ENCODE peak calls at places on chromosomes 7 and 10, in four cellular contexts. E is IMR-90; L is gastroesophageal sphincter; N is activated CD8-positive, alpha-beta T cell treated with anti-CD3 and anti-CD28 coated beads, Interleukin-2, amount 10 ng/mL, durations not matched to agents 7 days and 5 days. K is an unnamed sample.

GRCh38 chr7:157239571-157240270 is 97.1 kb upstream of the DNAJB6 start:
- ATAC-seq in E (no peak), N (no peak), L (no peak), K (no peak)

GRCh38 chr7:98399903-98400537 is 870 bp downstream of the BAIAP2L1 start:
- ATAC-seq in L (no peak), E (no peak), N (peak; percentile 2), K (peak; percentile 11)

GRCh38 chr7:43454936-43455518 is 127.9 kb upstream of the STK17A start:
- ATAC-seq in E (peak; percentile 63), N (peak; percentile 67), L (no peak), K (peak; percentile 76)

GRCh38 chr7:54811016-54811924 is 52.3 kb upstream of the SEC61G start:
- ATAC-seq in E (peak; percentile 77), L (no peak), N (no peak), K (peak; percentile 94)

GRCh38 chr10:91103384-91104184 is 116.9 kb upstream of the PCGF5 start:
- ATAC-seq in L (no peak), E (no peak), N (no peak), K (peak; percentile 50)

GRCh38 chr10:118028619-118029018 is 18.1 kb downstream of the RAB11FIP2 start:
- ATAC-seq in N (no peak), E (no peak), L (no peak), K (no peak)

GRCh38 chr7:2084781-2085505 is 147.8 kb downstream of the MAD1L1 start:
- ATAC-seq in E (no peak), L (no peak), N (peak; percentile 43), K (no peak)

GRCh38 chr10:4352566-4352961 is 473.4 kb upstream of the AKR1E2 start:
- ATAC-seq in N (no peak), E (no peak), L (peak; percentile 74), K (peak; percentile 7)

GRCh38 chr10:77605466-77605865 is 32.1 kb downstream of the KCNMA1 start:
- ATAC-seq in L (no peak), E (peak; percentile 27), N (no peak), K (peak; percentile 72)

GRCh38 chr7:130993671-130994365 is 259.8 kb upstream of the KLF14 start:
- ATAC-seq in L (no peak), E (no peak), N (no peak), K (no peak)

GRCh38 chr10:71127019-71127534 is 85.3 kb upstream of the UNC5B start:
- ATAC-seq in L (no peak), N (no peak), E (no peak), K (no peak)

GRCh38 chr7:138014686-138015085 is 12.8 kb upstream of the CREB3L2 start:
- ATAC-seq in L (no peak), N (no peak), E (no peak), K (no peak)

GRCh38 chr10:44030132-44030531 is 354.8 kb downstream of the CXCL12 start:
- ATAC-seq in L (no peak), E (no peak), N (peak; percentile 61), K (no peak)

GRCh38 chr7:93592588-93593266 is 18.2 kb upstream of the CALCR start:
- ATAC-seq in N (no peak), E (no peak), L (no peak), K (no peak)

GRCh38 chr10:16907720-16908119 is 90.5 kb upstream of the RSU1 start:
- ATAC-seq in E (no peak), L (no peak), N (peak; percentile 28), K (no peak)

GRCh38 chr7:25117226-25118047 is 7.6 kb downstream of the CYCS start:
- ATAC-seq in E (no peak), L (no peak), N (peak; percentile 9), K (no peak)

GRCh38 chr7:149475121-149476045 is 14.5 kb upstream of the ZNF777 start:
- ATAC-seq in N (peak; percentile 30), E (no peak), L (no peak), K (no peak)

GRCh38 chr10:78715435-78715834 is 353.3 kb upstream of the ZMIZ1 start:
- ATAC-seq in N (no peak), E (no peak), L (no peak), K (no peak)

GRCh38 chr7:87874066-87874465 is 2.1 kb downstream of the SLC25A40 start:
- ATAC-seq in E (no peak), L (no peak), N (no peak), K (no peak)

GRCh38 chr10:120019568-120019967 is 127.0 kb downstream of the SEC23IP start:
- ATAC-seq in N (no peak), E (no peak), L (no peak), K (no peak)

GRCh38 chr10:84783386-84783785 is 455.0 kb downstream of the CCSER2 start:
- ATAC-seq in E (no peak), N (no peak), L (no peak), K (no peak)

GRCh38 chr10:48439031-48439430 is 132.6 kb downstream of the MAPK8 start:
- ATAC-seq in L (no peak), E (peak; percentile 74), N (no peak), K (peak; percentile 70)

GRCh38 chr10:91907914-91908357 is 1.4 kb downstream of the FGFBP3 start:
- ATAC-seq in E (peak; percentile 11), N (no peak), L (peak; percentile 6), K (peak; percentile 6)

GRCh38 chr7:104848386-104848990 is 165.5 kb upstream of the KMT2E start:
- ATAC-seq in N (no peak), L (no peak), E (peak; percentile 95), K (peak; percentile 87)

GRCh38 chr7:101402081-101402779 is 39.6 kb downstream of the COL26A1 start:
- ATAC-seq in N (no peak), L (no peak), E (peak; percentile 69), K (peak; percentile 83)

K was measured in SK-N-SH treated with all-trans-retinoic acid at 6 μM for 48 hours.